ENCODE peak calls at places on chromosomes 4 and X, in four cellular contexts. One of them, this sample, is unnamed.

GRCh38 chrX:10952619-10953018 is 158.5 kb upstream of the HCCS start:
- DNase-seq in naive thymus-derived CD4-positive, alpha-beta T cell: no peak
- DNase-seq in NCI-H2171: no peak
- DNase-seq in glutamatergic neuron: no peak
- DNase-seq in this sample: no peak

GRCh38 chrX:138938003-138938402 is 226.5 kb upstream of the FGF13 start:
- DNase-seq in glutamatergic neuron: no peak
- DNase-seq in NCI-H2171: no peak
- DNase-seq in naive thymus-derived CD4-positive, alpha-beta T cell: no peak
- DNase-seq in this sample: no peak

GRCh38 chr4:52866734-52867133 is 4.6 kb downstream of the RASL11B start:
- DNase-seq in NCI-H2171: no peak
- DNase-seq in glutamatergic neuron: no peak
- DNase-seq in naive thymus-derived CD4-positive, alpha-beta T cell: no peak
- DNase-seq in this sample: no peak

GRCh38 chr4:138972956-138973819 is 42.4 kb upstream of the NOCT start:
- DNase-seq in naive thymus-derived CD4-positive, alpha-beta T cell: no peak
- DNase-seq in NCI-H2171: peak
- DNase-seq in glutamatergic neuron: peak
- DNase-seq in this sample: no peak

GRCh38 chrX:153642313-153642654 is 4.7 kb upstream of the DUSP9 start:
- DNase-seq in glutamatergic neuron: peak
- DNase-seq in naive thymus-derived CD4-positive, alpha-beta T cell: no peak
- DNase-seq in NCI-H2171: no peak
- DNase-seq in this sample: no peak

GRCh38 chr4:151798678-151799416 is 38.0 kb upstream of the GATB start:
- DNase-seq in naive thymus-derived CD4-positive, alpha-beta T cell: no peak
- DNase-seq in glutamatergic neuron: no peak
- DNase-seq in NCI-H2171: no peak
- DNase-seq in this sample: no peak

GRCh38 chr4:36269116-36269515 is 12.3 kb upstream of the DTHD1 start:
- DNase-seq in naive thymus-derived CD4-positive, alpha-beta T cell: peak
- DNase-seq in NCI-H2171: no peak
- DNase-seq in glutamatergic neuron: no peak
- DNase-seq in this sample: no peak

GRCh38 chr4:41256740-41257256 is at the start of gene UCHL1:
- DNase-seq in naive thymus-derived CD4-positive, alpha-beta T cell: no peak
- DNase-seq in NCI-H2171: peak
- DNase-seq in glutamatergic neuron: peak
- DNase-seq in this sample: no peak

GRCh38 chr4:96652158-96652557 is 812.3 kb downstream of the PDHA2 start:
- DNase-seq in NCI-H2171: no peak
- DNase-seq in glutamatergic neuron: no peak
- DNase-seq in naive thymus-derived CD4-positive, alpha-beta T cell: no peak
- DNase-seq in this sample: no peak

GRCh38 chrX:149570668-149571067 is 16.6 kb downstream of the MAGEA9B start:
- DNase-seq in NCI-H2171: no peak
- DNase-seq in glutamatergic neuron: no peak
- DNase-seq in naive thymus-derived CD4-positive, alpha-beta T cell: no peak
- DNase-seq in this sample: no peak

GRCh38 chr4:80507077-80507476 is 171.5 kb downstream of the CFAP299 start:
- DNase-seq in glutamatergic neuron: no peak
- DNase-seq in NCI-H2171: no peak
- DNase-seq in naive thymus-derived CD4-positive, alpha-beta T cell: no peak
- DNase-seq in this sample: no peak

GRCh38 chrX:108186811-108187210 is 95.2 kb downstream of the ATG4A start:
- DNase-seq in naive thymus-derived CD4-positive, alpha-beta T cell: no peak
- DNase-seq in NCI-H2171: no peak
- DNase-seq in glutamatergic neuron: no peak
- DNase-seq in this sample: no peak

GRCh38 chr4:142567199-142567598 is 278.9 kb downstream of the INPP4B start:
- DNase-seq in NCI-H2171: no peak
- DNase-seq in naive thymus-derived CD4-positive, alpha-beta T cell: peak
- DNase-seq in glutamatergic neuron: no peak
- DNase-seq in this sample: no peak

GRCh38 chr4:54647070-54647469 is 10.7 kb upstream of the KIT start:
- DNase-seq in glutamatergic neuron: no peak
- DNase-seq in NCI-H2171: no peak
- DNase-seq in naive thymus-derived CD4-positive, alpha-beta T cell: no peak
- DNase-seq in this sample: no peak

GRCh38 chrX:7100022-7100421 is 47.5 kb upstream of the STS start:
- DNase-seq in NCI-H2171: no peak
- DNase-seq in glutamatergic neuron: no peak
- DNase-seq in naive thymus-derived CD4-positive, alpha-beta T cell: no peak
- DNase-seq in this sample: no peak

GRCh38 chrX:123976671-123977316 is 15.3 kb downstream of the STAG2 start:
- DNase-seq in naive thymus-derived CD4-positive, alpha-beta T cell: peak
- DNase-seq in glutamatergic neuron: no peak
- DNase-seq in NCI-H2171: no peak
- DNase-seq in this sample: no peak

GRCh38 chr4:132530846-132531245 is 618.2 kb upstream of the PCDH10 start:
- DNase-seq in naive thymus-derived CD4-positive, alpha-beta T cell: no peak
- DNase-seq in NCI-H2171: no peak
- DNase-seq in glutamatergic neuron: no peak
- DNase-seq in this sample: no peak

GRCh38 chrX:72141372-72142004 is 9.8 kb upstream of the RTL5 start:
- DNase-seq in glutamatergic neuron: no peak
- DNase-seq in naive thymus-derived CD4-positive, alpha-beta T cell: no peak
- DNase-seq in NCI-H2171: no peak
- DNase-seq in this sample: no peak

GRCh38 chr4:182518421-182518820 is 275.2 kb downstream of the TENM3 start:
- DNase-seq in glutamatergic neuron: no peak
- DNase-seq in NCI-H2171: no peak
- DNase-seq in naive thymus-derived CD4-positive, alpha-beta T cell: no peak
- DNase-seq in this sample: no peak

GRCh38 chr4:133003169-133003568 is 145.9 kb upstream of the PCDH10 start:
- DNase-seq in naive thymus-derived CD4-positive, alpha-beta T cell: no peak
- DNase-seq in NCI-H2171: no peak
- DNase-seq in glutamatergic neuron: no peak
- DNase-seq in this sample: no peak

GRCh38 chr4:145216532-145216931 is 36.1 kb upstream of the OTUD4 start:
- DNase-seq in glutamatergic neuron: no peak
- DNase-seq in NCI-H2171: no peak
- DNase-seq in naive thymus-derived CD4-positive, alpha-beta T cell: no peak
- DNase-seq in this sample: no peak

GRCh38 chrX:106752101-106752678 is 25.7 kb downstream of the RNF128 start:
- DNase-seq in glutamatergic neuron: no peak
- DNase-seq in naive thymus-derived CD4-positive, alpha-beta T cell: no peak
- DNase-seq in NCI-H2171: no peak
- DNase-seq in this sample: no peak

GRCh38 chrX:10233696-10234095 is 76.9 kb downstream of the CLCN4 start:
- DNase-seq in glutamatergic neuron: no peak
- DNase-seq in naive thymus-derived CD4-positive, alpha-beta T cell: no peak
- DNase-seq in NCI-H2171: no peak
- DNase-seq in this sample: no peak

GRCh38 chrX:352181-352580 is 33.6 kb upstream of the GTPBP6 start:
- DNase-seq in naive thymus-derived CD4-positive, alpha-beta T cell: no peak
- DNase-seq in glutamatergic neuron: no peak
- DNase-seq in NCI-H2171: no peak
- DNase-seq in this sample: no peak

GRCh38 chrX:39874202-39874816 is 223.4 kb downstream of the BCOR start:
- DNase-seq in naive thymus-derived CD4-positive, alpha-beta T cell: no peak
- DNase-seq in NCI-H2171: no peak
- DNase-seq in glutamatergic neuron: no peak
- DNase-seq in this sample: no peak

GRCh38 chr4:67393699-67394281 is 151.5 kb downstream of the CENPC start:
- DNase-seq in naive thymus-derived CD4-positive, alpha-beta T cell: peak
- DNase-seq in NCI-H2171: peak
- DNase-seq in glutamatergic neuron: no peak
- DNase-seq in this sample: no peak

GRCh38 chrX:135890087-135890585 is 3.1 kb downstream of the CT45A10 start:
- DNase-seq in NCI-H2171: no peak
- DNase-seq in naive thymus-derived CD4-positive, alpha-beta T cell: no peak
- DNase-seq in glutamatergic neuron: no peak
- DNase-seq in this sample: no peak

GRCh38 chr4:6421397-6421796 is 51.0 kb downstream of the PPP2R2C start:
- DNase-seq in glutamatergic neuron: no peak
- DNase-seq in naive thymus-derived CD4-positive, alpha-beta T cell: no peak
- DNase-seq in NCI-H2171: no peak
- DNase-seq in this sample: no peak

GRCh38 chr4:24643774-24644520 is 59.6 kb upstream of the DHX15 start:
- DNase-seq in NCI-H2171: no peak
- DNase-seq in naive thymus-derived CD4-positive, alpha-beta T cell: no peak
- DNase-seq in glutamatergic neuron: no peak
- DNase-seq in this sample: no peak

GRCh38 chrX:104166735-104167436 is 633 bp downstream of the FAM199X start:
- DNase-seq in naive thymus-derived CD4-positive, alpha-beta T cell: no peak
- DNase-seq in glutamatergic neuron: peak
- DNase-seq in NCI-H2171: no peak
- DNase-seq in this sample: no peak

GRCh38 chr4:145779319-145779801 is 99.4 kb downstream of the C4orf51 start:
- DNase-seq in NCI-H2171: no peak
- DNase-seq in glutamatergic neuron: no peak
- DNase-seq in naive thymus-derived CD4-positive, alpha-beta T cell: no peak
- DNase-seq in this sample: no peak

GRCh38 chr4:101020956-101021355 is 326.4 kb downstream of the PPP3CA start:
- DNase-seq in glutamatergic neuron: no peak
- DNase-seq in naive thymus-derived CD4-positive, alpha-beta T cell: no peak
- DNase-seq in NCI-H2171: no peak
- DNase-seq in this sample: no peak

GRCh38 chr4:52660643-52661042 is 1.5 kb upstream of the USP46 start:
- DNase-seq in naive thymus-derived CD4-positive, alpha-beta T cell: no peak
- DNase-seq in glutamatergic neuron: no peak
- DNase-seq in NCI-H2171: no peak
- DNase-seq in this sample: no peak

GRCh38 chr4:3660086-3660927 is 105.9 kb upstream of the ADRA2C start:
- DNase-seq in NCI-H2171: peak
- DNase-seq in naive thymus-derived CD4-positive, alpha-beta T cell: no peak
- DNase-seq in glutamatergic neuron: peak
- DNase-seq in this sample: peak

GRCh38 chr4:153428816-153429592 is 37.2 kb upstream of the TMEM131L start:
- DNase-seq in naive thymus-derived CD4-positive, alpha-beta T cell: peak
- DNase-seq in glutamatergic neuron: no peak
- DNase-seq in NCI-H2171: no peak
- DNase-seq in this sample: no peak

GRCh38 chr4:179582164-179582563 is 2139.9 kb upstream of the AGA start:
- DNase-seq in naive thymus-derived CD4-positive, alpha-beta T cell: no peak
- DNase-seq in glutamatergic neuron: no peak
- DNase-seq in NCI-H2171: no peak
- DNase-seq in this sample: no peak

GRCh38 chr4:16205298-16206164 is 20.7 kb downstream of the TAPT1 start:
- DNase-seq in NCI-H2171: peak
- DNase-seq in naive thymus-derived CD4-positive, alpha-beta T cell: no peak
- DNase-seq in glutamatergic neuron: no peak
- DNase-seq in this sample: no peak

GRCh38 chr4:25100156-25100555 is 60.1 kb downstream of the SEPSECS start:
- DNase-seq in glutamatergic neuron: no peak
- DNase-seq in naive thymus-derived CD4-positive, alpha-beta T cell: no peak
- DNase-seq in NCI-H2171: no peak
- DNase-seq in this sample: no peak

GRCh38 chrX:103846395-103846794 is 14.3 kb upstream of the RAB9B start:
- DNase-seq in naive thymus-derived CD4-positive, alpha-beta T cell: no peak
- DNase-seq in NCI-H2171: no peak
- DNase-seq in glutamatergic neuron: no peak
- DNase-seq in this sample: no peak